ENCODE peak calls at places on chromosomes 4 and X, in eight cellular contexts. One of them, this sample, is unnamed.

GRCh38 chr4:5701971-5702370 is 6.4 kb downstream of the EVC2 start:
- DNase-seq in SJCRH30: no peak
- DNase-seq in dorsolateral prefrontal cortex: no peak
- DNase-seq in CD8-positive, alpha-beta T cell: no peak
- DNase-seq in IMR-90: no peak
- DNase-seq in tibial nerve: no peak
- DNase-seq in RWPE1: no peak
- DNase-seq in pancreas: no peak
- DNase-seq in this sample: no peak

GRCh38 chr4:7854697-7855370 is 84.8 kb downstream of the AFAP1 start:
- DNase-seq in dorsolateral prefrontal cortex: no peak
- DNase-seq in pancreas: no peak
- DNase-seq in tibial nerve: no peak
- DNase-seq in RWPE1: no peak
- DNase-seq in SJCRH30: no peak
- DNase-seq in IMR-90: no peak
- DNase-seq in CD8-positive, alpha-beta T cell: peak; percentile 73
- DNase-seq in this sample: no peak

GRCh38 chr4:145734051-145734450 is 54.1 kb downstream of the C4orf51 start:
- DNase-seq in CD8-positive, alpha-beta T cell: no peak
- DNase-seq in RWPE1: peak; percentile 20
- DNase-seq in pancreas: no peak
- DNase-seq in SJCRH30: no peak
- DNase-seq in IMR-90: no peak
- DNase-seq in dorsolateral prefrontal cortex: no peak
- DNase-seq in tibial nerve: no peak
- DNase-seq in this sample: no peak

GRCh38 chr4:85650908-85651307 is 176.0 kb downstream of the ARHGAP24 start:
- DNase-seq in pancreas: peak; percentile 56
- DNase-seq in RWPE1: no peak
- DNase-seq in SJCRH30: no peak
- DNase-seq in IMR-90: no peak
- DNase-seq in dorsolateral prefrontal cortex: no peak
- DNase-seq in CD8-positive, alpha-beta T cell: no peak
- DNase-seq in tibial nerve: no peak
- DNase-seq in this sample: no peak

GRCh38 chrX:68708503-68709290 is 61.2 kb downstream of the STARD8 start:
- DNase-seq in tibial nerve: no peak
- DNase-seq in dorsolateral prefrontal cortex: no peak
- DNase-seq in SJCRH30: peak; percentile 38
- DNase-seq in RWPE1: no peak
- DNase-seq in pancreas: no peak
- DNase-seq in CD8-positive, alpha-beta T cell: no peak
- DNase-seq in IMR-90: no peak
- DNase-seq in this sample: no peak

GRCh38 chr4:78074747-78075146 is 17.6 kb downstream of the FRAS1 start:
- DNase-seq in tibial nerve: no peak
- DNase-seq in pancreas: no peak
- DNase-seq in IMR-90: no peak
- DNase-seq in SJCRH30: no peak
- DNase-seq in RWPE1: no peak
- DNase-seq in dorsolateral prefrontal cortex: no peak
- DNase-seq in CD8-positive, alpha-beta T cell: no peak
- DNase-seq in this sample: no peak

GRCh38 chr4:164748375-164748774 is 5.6 kb upstream of the SMIM31 start:
- DNase-seq in CD8-positive, alpha-beta T cell: no peak
- DNase-seq in dorsolateral prefrontal cortex: no peak
- DNase-seq in RWPE1: peak; percentile 8
- DNase-seq in pancreas: no peak
- DNase-seq in IMR-90: peak; percentile 19
- DNase-seq in SJCRH30: no peak
- DNase-seq in tibial nerve: no peak
- DNase-seq in this sample: no peak

GRCh38 chr4:142282870-142283431 is 563.1 kb downstream of the INPP4B start:
- DNase-seq in CD8-positive, alpha-beta T cell: no peak
- DNase-seq in dorsolateral prefrontal cortex: no peak
- DNase-seq in IMR-90: no peak
- DNase-seq in SJCRH30: no peak
- DNase-seq in RWPE1: no peak
- DNase-seq in pancreas: no peak
- DNase-seq in tibial nerve: no peak
- DNase-seq in this sample: no peak

GRCh38 chr4:78267790-78268189 is 210.7 kb downstream of the FRAS1 start:
- DNase-seq in CD8-positive, alpha-beta T cell: no peak
- DNase-seq in RWPE1: no peak
- DNase-seq in pancreas: no peak
- DNase-seq in IMR-90: no peak
- DNase-seq in SJCRH30: no peak
- DNase-seq in dorsolateral prefrontal cortex: no peak
- DNase-seq in tibial nerve: no peak
- DNase-seq in this sample: no peak

GRCh38 chrX:151870603-151871002 is 42.1 kb upstream of the MAGEA4 start:
- DNase-seq in RWPE1: peak; percentile 55
- DNase-seq in CD8-positive, alpha-beta T cell: no peak
- DNase-seq in pancreas: no peak
- DNase-seq in SJCRH30: no peak
- DNase-seq in IMR-90: peak; percentile 56
- DNase-seq in dorsolateral prefrontal cortex: no peak
- DNase-seq in tibial nerve: no peak
- DNase-seq in this sample: no peak

GRCh38 chrX:132181364-132181763 is 37.9 kb downstream of the RAP2C start:
- DNase-seq in pancreas: peak; percentile 5
- DNase-seq in RWPE1: peak; percentile 25
- DNase-seq in tibial nerve: no peak
- DNase-seq in dorsolateral prefrontal cortex: no peak
- DNase-seq in IMR-90: no peak
- DNase-seq in CD8-positive, alpha-beta T cell: no peak
- DNase-seq in SJCRH30: no peak
- DNase-seq in this sample: no peak

GRCh38 chrX:19554786-19555185 is 39.5 kb upstream of the MAP3K15 start:
- DNase-seq in dorsolateral prefrontal cortex: no peak
- DNase-seq in pancreas: no peak
- DNase-seq in tibial nerve: no peak
- DNase-seq in RWPE1: no peak
- DNase-seq in CD8-positive, alpha-beta T cell: no peak
- DNase-seq in IMR-90: peak; percentile 83
- DNase-seq in SJCRH30: peak; percentile 83
- DNase-seq in this sample: no peak

GRCh38 chrX:41468647-41469323 is 21.6 kb downstream of the NYX start:
- DNase-seq in dorsolateral prefrontal cortex: no peak
- DNase-seq in tibial nerve: no peak
- DNase-seq in RWPE1: no peak
- DNase-seq in CD8-positive, alpha-beta T cell: no peak
- DNase-seq in pancreas: no peak
- DNase-seq in SJCRH30: no peak
- DNase-seq in IMR-90: peak; percentile 22
- DNase-seq in this sample: no peak

GRCh38 chrX:129043138-129043537 is 480.2 kb downstream of the SMARCA1 start:
- DNase-seq in IMR-90: no peak
- DNase-seq in CD8-positive, alpha-beta T cell: no peak
- DNase-seq in SJCRH30: no peak
- DNase-seq in dorsolateral prefrontal cortex: no peak
- DNase-seq in pancreas: no peak
- DNase-seq in RWPE1: no peak
- DNase-seq in tibial nerve: no peak
- DNase-seq in this sample: no peak

GRCh38 chr4:36255575-36255974 is 11.3 kb upstream of the ARAP2 start:
- DNase-seq in tibial nerve: no peak
- DNase-seq in RWPE1: no peak
- DNase-seq in CD8-positive, alpha-beta T cell: peak; percentile 71
- DNase-seq in SJCRH30: no peak
- DNase-seq in IMR-90: no peak
- DNase-seq in pancreas: no peak
- DNase-seq in dorsolateral prefrontal cortex: no peak
- DNase-seq in this sample: no peak

DNA sequence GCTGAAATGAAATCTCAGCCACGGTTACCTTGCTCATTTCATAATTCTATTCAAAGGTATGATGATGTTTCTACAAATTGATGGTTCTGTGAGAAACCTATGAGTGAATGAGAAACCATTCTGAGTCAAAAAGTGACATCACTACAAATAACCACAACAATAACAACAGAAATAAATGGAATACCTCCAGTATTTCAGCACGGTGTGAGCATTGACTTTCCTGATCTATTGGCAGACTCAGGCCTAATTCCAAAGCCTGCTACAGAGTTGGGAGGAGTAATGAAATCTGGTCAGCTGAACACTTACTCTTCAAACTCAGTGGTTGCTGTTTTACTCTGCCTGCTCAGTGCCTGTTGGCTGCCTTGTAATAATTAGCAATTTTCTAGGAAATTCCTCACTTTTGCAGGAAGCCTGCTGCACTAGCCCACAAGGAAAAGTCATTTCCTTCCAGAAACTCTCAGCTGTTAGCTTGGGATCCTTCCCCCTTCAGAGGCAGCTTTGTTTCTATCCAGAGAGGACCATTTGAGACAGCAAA is 18.8 kb upstream of the SYNPO2 start:
- DNase-seq in IMR-90: peak; percentile 63
- DNase-seq in dorsolateral prefrontal cortex: no peak
- DNase-seq in pancreas: no peak
- DNase-seq in tibial nerve: no peak
- DNase-seq in CD8-positive, alpha-beta T cell: no peak
- DNase-seq in SJCRH30: no peak
- DNase-seq in RWPE1: no peak
- DNase-seq in this sample: no peak
- H3K27ac ChIP-seq in IMR-90: no peak overlapping the region
- H3K27ac ChIP-seq in dorsolateral prefrontal cortex: no peak overlapping the region
- H3K27ac ChIP-seq in pancreas: no peak overlapping the region
- H3K27ac ChIP-seq in tibial nerve: no peak overlapping the region
- H3K27ac ChIP-seq in CD8-positive, alpha-beta T cell: no peak overlapping the region
- H3K27ac ChIP-seq in SJCRH30: no peak overlapping the region
- H3K27ac ChIP-seq in RWPE1: no peak overlapping the region
- H3K27ac ChIP-seq in this sample: no peak overlapping the region

DNA sequence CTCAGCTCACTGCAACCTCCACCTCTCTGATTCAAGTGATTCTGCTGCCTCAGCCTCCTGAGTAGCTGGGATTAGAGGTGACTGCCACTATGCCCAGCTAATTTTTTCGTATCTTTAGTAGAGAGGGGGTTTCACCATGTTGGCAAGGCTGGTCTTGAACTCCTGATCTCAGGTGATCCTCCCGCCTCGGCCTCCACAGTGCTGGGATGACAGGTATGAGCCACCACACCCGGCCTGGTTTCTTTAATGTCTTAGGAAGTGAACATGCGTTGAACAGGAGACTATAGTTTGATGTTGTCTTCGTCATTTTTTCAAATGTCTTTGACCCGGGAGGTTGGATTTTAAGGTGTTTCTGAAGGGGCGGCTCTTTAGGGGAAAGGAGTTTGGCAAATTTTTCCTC is 91.0 kb downstream of the DHRSX start:
- DNase-seq in tibial nerve: no peak
- DNase-seq in IMR-90: no peak
- DNase-seq in RWPE1: no peak
- DNase-seq in SJCRH30: no peak
- DNase-seq in dorsolateral prefrontal cortex: no peak
- DNase-seq in pancreas: no peak
- DNase-seq in CD8-positive, alpha-beta T cell: no peak
- DNase-seq in this sample: no peak
- H3K27ac ChIP-seq in tibial nerve: no peak overlapping the region
- H3K27ac ChIP-seq in IMR-90: no peak overlapping the region
- H3K27ac ChIP-seq in RWPE1: no peak overlapping the region
- H3K27ac ChIP-seq in SJCRH30: no peak overlapping the region
- H3K27ac ChIP-seq in dorsolateral prefrontal cortex: no peak overlapping the region
- H3K27ac ChIP-seq in pancreas: no peak overlapping the region
- H3K27ac ChIP-seq in CD8-positive, alpha-beta T cell: no peak overlapping the region
- H3K27ac ChIP-seq in this sample: no peak overlapping the region

GRCh38 chr4:158051401-158052235 is 121.2 kb downstream of the GASK1B start:
- DNase-seq in SJCRH30: peak; percentile 5
- DNase-seq in pancreas: no peak
- DNase-seq in IMR-90: peak; percentile 94
- DNase-seq in RWPE1: no peak
- DNase-seq in dorsolateral prefrontal cortex: no peak
- DNase-seq in tibial nerve: no peak
- DNase-seq in CD8-positive, alpha-beta T cell: no peak
- DNase-seq in this sample: no peak
- H3K27ac ChIP-seq in SJCRH30: no peak overlapping the region
- H3K27ac ChIP-seq in pancreas: no peak overlapping the region
- H3K27ac ChIP-seq in IMR-90: peak overlapping the region; percentile 84
- H3K27ac ChIP-seq in RWPE1: no peak overlapping the region
- H3K27ac ChIP-seq in dorsolateral prefrontal cortex: no peak overlapping the region
- H3K27ac ChIP-seq in tibial nerve: no peak overlapping the region
- H3K27ac ChIP-seq in CD8-positive, alpha-beta T cell: no peak overlapping the region
- H3K27ac ChIP-seq in this sample: no peak overlapping the region

GRCh38 chr4:20256381-20256881 is 4.7 kb downstream of the SLIT2 start:
- DNase-seq in CD8-positive, alpha-beta T cell: no peak
- DNase-seq in IMR-90: peak; percentile 35
- DNase-seq in SJCRH30: no peak
- DNase-seq in pancreas: no peak
- DNase-seq in RWPE1: no peak
- DNase-seq in dorsolateral prefrontal cortex: no peak
- DNase-seq in tibial nerve: no peak
- DNase-seq in this sample: no peak
- H3K27ac ChIP-seq in CD8-positive, alpha-beta T cell: no peak overlapping the region
- H3K27ac ChIP-seq in IMR-90: no peak overlapping the region
- H3K27ac ChIP-seq in SJCRH30: no peak overlapping the region
- H3K27ac ChIP-seq in pancreas: no peak overlapping the region
- H3K27ac ChIP-seq in RWPE1: no peak overlapping the region
- H3K27ac ChIP-seq in dorsolateral prefrontal cortex: no peak overlapping the region
- H3K27ac ChIP-seq in tibial nerve: no peak overlapping the region
- H3K27ac ChIP-seq in this sample: no peak overlapping the region

GRCh38 chr4:10105920-10106319 is 10.7 kb downstream of the WDR1 start:
- DNase-seq in tibial nerve: no peak
- DNase-seq in dorsolateral prefrontal cortex: no peak
- DNase-seq in RWPE1: no peak
- DNase-seq in CD8-positive, alpha-beta T cell: no peak
- DNase-seq in pancreas: no peak
- DNase-seq in IMR-90: no peak
- DNase-seq in SJCRH30: no peak
- DNase-seq in this sample: no peak

GRCh38 chr4:10102981-10103330 is 13.6 kb downstream of the WDR1 start:
- DNase-seq in RWPE1: no peak
- DNase-seq in tibial nerve: no peak
- DNase-seq in IMR-90: no peak
- DNase-seq in dorsolateral prefrontal cortex: no peak
- DNase-seq in SJCRH30: no peak
- DNase-seq in CD8-positive, alpha-beta T cell: no peak
- DNase-seq in pancreas: no peak
- DNase-seq in this sample: no peak

GRCh38 chr4:10104991-10105276 is 11.7 kb downstream of the WDR1 start:
- DNase-seq in IMR-90: no peak
- DNase-seq in pancreas: no peak
- DNase-seq in SJCRH30: no peak
- DNase-seq in dorsolateral prefrontal cortex: no peak
- DNase-seq in tibial nerve: no peak
- DNase-seq in CD8-positive, alpha-beta T cell: no peak
- DNase-seq in RWPE1: no peak
- DNase-seq in this sample: no peak

GRCh38 chr4:10105421-10105820 is 11.2 kb downstream of the WDR1 start:
- DNase-seq in pancreas: no peak
- DNase-seq in SJCRH30: no peak
- DNase-seq in dorsolateral prefrontal cortex: no peak
- DNase-seq in RWPE1: no peak
- DNase-seq in IMR-90: no peak
- DNase-seq in CD8-positive, alpha-beta T cell: no peak
- DNase-seq in tibial nerve: no peak
- DNase-seq in this sample: no peak

GRCh38 chr4:10104211-10104990 is 12.2 kb downstream of the WDR1 start:
- DNase-seq in RWPE1: no peak
- DNase-seq in SJCRH30: no peak
- DNase-seq in dorsolateral prefrontal cortex: no peak
- DNase-seq in pancreas: no peak
- DNase-seq in IMR-90: no peak
- DNase-seq in CD8-positive, alpha-beta T cell: no peak
- DNase-seq in tibial nerve: no peak
- DNase-seq in this sample: no peak
- H3K27ac ChIP-seq in RWPE1: peak overlapping the region; percentile 35
- H3K27ac ChIP-seq in SJCRH30: no peak overlapping the region
- H3K27ac ChIP-seq in dorsolateral prefrontal cortex: peak overlapping the region; percentile 67
- H3K27ac ChIP-seq in pancreas: no peak overlapping the region
- H3K27ac ChIP-seq in IMR-90: peak overlapping the region; percentile 82
- H3K27ac ChIP-seq in CD8-positive, alpha-beta T cell: peak overlapping the region; percentile 20
- H3K27ac ChIP-seq in tibial nerve: peak overlapping the region; percentile 80
- H3K27ac ChIP-seq in this sample: peak overlapping the region; percentile 40